ENCODE peak calls at places on chromosomes 1 and 21, in five cellular contexts. One of them, this sample, is unnamed.

GRCh38 chr1:37403166-37403565 is 71.2 kb upstream of the ZC3H12A start:
- DNase-seq in GM12864: no peak
- DNase-seq in epithelial cell of esophagus: no peak
- DNase-seq in heart right ventricle: no peak
- DNase-seq in psoas muscle: no peak
- DNase-seq in this sample: no peak

GRCh38 chr1:25245809-25246599 is 1.2 kb downstream of the RSRP1 start:
- DNase-seq in GM12864: no peak
- DNase-seq in epithelial cell of esophagus: peak
- DNase-seq in heart right ventricle: no peak
- DNase-seq in psoas muscle: no peak
- DNase-seq in this sample: peak

GRCh38 chr1:110130113-110130591 is 17.9 kb downstream of the UBL4B start:
- DNase-seq in GM12864: no peak
- DNase-seq in epithelial cell of esophagus: peak
- DNase-seq in heart right ventricle: peak
- DNase-seq in psoas muscle: no peak
- DNase-seq in this sample: no peak

GRCh38 chr1:109482796-109483638 is 688 bp upstream of the ATXN7L2 start:
- DNase-seq in GM12864: no peak
- DNase-seq in epithelial cell of esophagus: no peak
- DNase-seq in heart right ventricle: peak
- DNase-seq in psoas muscle: no peak
- DNase-seq in this sample: no peak

GRCh38 chr1:225871374-225872074 is 10.7 kb downstream of the TMEM63A start:
- DNase-seq in GM12864: no peak
- DNase-seq in epithelial cell of esophagus: peak
- DNase-seq in heart right ventricle: no peak
- DNase-seq in psoas muscle: no peak
- DNase-seq in this sample: no peak

GRCh38 chr1:26779093-26779668 is 8.6 kb upstream of the PIGV start:
- DNase-seq in GM12864: no peak
- DNase-seq in epithelial cell of esophagus: no peak
- DNase-seq in heart right ventricle: no peak
- DNase-seq in psoas muscle: no peak
- DNase-seq in this sample: no peak

GRCh38 chr1:232793944-232794343 is 11.3 kb upstream of the MAP10 start:
- DNase-seq in GM12864: no peak
- DNase-seq in epithelial cell of esophagus: peak
- DNase-seq in heart right ventricle: no peak
- DNase-seq in psoas muscle: no peak
- DNase-seq in this sample: peak

GRCh38 chr1:27161594-27161993 is 6.7 kb upstream of the SLC9A1 start:
- DNase-seq in GM12864: peak
- DNase-seq in epithelial cell of esophagus: peak
- DNase-seq in heart right ventricle: no peak
- DNase-seq in psoas muscle: no peak
- DNase-seq in this sample: no peak

GRCh38 chr1:183185941-183186490 is at the start of gene LAMC2:
- DNase-seq in GM12864: no peak
- DNase-seq in epithelial cell of esophagus: peak
- DNase-seq in heart right ventricle: no peak
- DNase-seq in psoas muscle: no peak
- DNase-seq in this sample: peak

GRCh38 chr1:162929177-162929576 is 68.2 kb upstream of the CCDC190 start:
- DNase-seq in GM12864: no peak
- DNase-seq in epithelial cell of esophagus: no peak
- DNase-seq in heart right ventricle: no peak
- DNase-seq in psoas muscle: no peak
- DNase-seq in this sample: no peak

GRCh38 chr21:36321325-36322082 is 1.5 kb downstream of the MORC3 start:
- DNase-seq in GM12864: no peak
- DNase-seq in epithelial cell of esophagus: peak
- DNase-seq in heart right ventricle: peak
- DNase-seq in psoas muscle: no peak
- DNase-seq in this sample: peak

GRCh38 chr1:30908446-30908885 is at the start of gene SDC3:
- DNase-seq in GM12864: no peak
- DNase-seq in epithelial cell of esophagus: peak
- DNase-seq in heart right ventricle: no peak
- DNase-seq in psoas muscle: no peak
- DNase-seq in this sample: peak

GRCh38 chr21:41929248-41929647 is 24.6 kb downstream of the C2CD2 start:
- DNase-seq in GM12864: no peak
- DNase-seq in epithelial cell of esophagus: no peak
- DNase-seq in heart right ventricle: no peak
- DNase-seq in psoas muscle: no peak
- DNase-seq in this sample: no peak

GRCh38 chr1:186681136-186681535 is 913 bp upstream of the PTGS2 start:
- DNase-seq in GM12864: no peak
- DNase-seq in epithelial cell of esophagus: no peak
- DNase-seq in heart right ventricle: no peak
- DNase-seq in psoas muscle: no peak
- DNase-seq in this sample: peak

GRCh38 chr1:202586018-202586821 is 124.0 kb downstream of the SYT2 start:
- DNase-seq in GM12864: no peak
- DNase-seq in epithelial cell of esophagus: peak
- DNase-seq in heart right ventricle: no peak
- DNase-seq in psoas muscle: peak
- DNase-seq in this sample: peak

GRCh38 chr1:201220388-201220715 is 29.7 kb downstream of the IGFN1 start:
- DNase-seq in GM12864: no peak
- DNase-seq in epithelial cell of esophagus: no peak
- DNase-seq in heart right ventricle: no peak
- DNase-seq in psoas muscle: no peak
- DNase-seq in this sample: no peak

GRCh38 chr1:5575396-5576110 is 416.7 kb downstream of the NPHP4 start:
- DNase-seq in GM12864: no peak
- DNase-seq in epithelial cell of esophagus: no peak
- DNase-seq in heart right ventricle: no peak
- DNase-seq in psoas muscle: no peak
- DNase-seq in this sample: no peak

GRCh38 chr21:35134299-35134698 is 85.2 kb upstream of the RUNX1 start:
- DNase-seq in GM12864: no peak
- DNase-seq in epithelial cell of esophagus: no peak
- DNase-seq in heart right ventricle: no peak
- DNase-seq in psoas muscle: no peak
- DNase-seq in this sample: no peak

GRCh38 chr1:202010042-202011015 is at the start of gene ELF3:
- DNase-seq in GM12864: peak
- DNase-seq in epithelial cell of esophagus: peak
- DNase-seq in heart right ventricle: no peak
- DNase-seq in psoas muscle: no peak
- DNase-seq in this sample: peak

GRCh38 chr1:211920141-211920572 is 89.6 kb upstream of the LPGAT1 start:
- DNase-seq in GM12864: no peak
- DNase-seq in epithelial cell of esophagus: no peak
- DNase-seq in heart right ventricle: peak
- DNase-seq in psoas muscle: no peak
- DNase-seq in this sample: peak

GRCh38 chr21:45264146-45264918 is 23.4 kb downstream of the POFUT2 start:
- DNase-seq in GM12864: no peak
- DNase-seq in epithelial cell of esophagus: no peak
- DNase-seq in heart right ventricle: no peak
- DNase-seq in psoas muscle: no peak
- DNase-seq in this sample: no peak

GRCh38 chr1:3779912-3780416 is 7.4 kb downstream of the SMIM1 start:
- DNase-seq in GM12864: no peak
- DNase-seq in epithelial cell of esophagus: no peak
- DNase-seq in heart right ventricle: no peak
- DNase-seq in psoas muscle: no peak
- DNase-seq in this sample: no peak

GRCh38 chr21:45468971-45469272 is 64.0 kb downstream of the COL18A1 start:
- DNase-seq in GM12864: no peak
- DNase-seq in epithelial cell of esophagus: no peak
- DNase-seq in heart right ventricle: no peak
- DNase-seq in psoas muscle: peak
- DNase-seq in this sample: no peak

GRCh38 chr1:2102753-2103152 is 52.5 kb downstream of the PRKCZ start:
- DNase-seq in GM12864: no peak
- DNase-seq in epithelial cell of esophagus: no peak
- DNase-seq in heart right ventricle: no peak
- DNase-seq in psoas muscle: peak
- DNase-seq in this sample: no peak

GRCh38 chr1:198909973-198910372 is 271.1 kb downstream of the PTPRC start:
- DNase-seq in GM12864: no peak
- DNase-seq in epithelial cell of esophagus: no peak
- DNase-seq in heart right ventricle: no peak
- DNase-seq in psoas muscle: no peak
- DNase-seq in this sample: no peak

GRCh38 chr1:198904356-198904755 is 265.5 kb downstream of the PTPRC start:
- DNase-seq in GM12864: no peak
- DNase-seq in epithelial cell of esophagus: peak
- DNase-seq in heart right ventricle: no peak
- DNase-seq in psoas muscle: no peak
- DNase-seq in this sample: peak

GRCh38 chr1:198906739-198907422 is 268.0 kb downstream of the PTPRC start:
- DNase-seq in GM12864: no peak
- DNase-seq in epithelial cell of esophagus: no peak
- DNase-seq in heart right ventricle: no peak
- DNase-seq in psoas muscle: no peak
- DNase-seq in this sample: no peak

GRCh38 chr1:198908995-198909394 is 270.2 kb downstream of the PTPRC start:
- DNase-seq in GM12864: no peak
- DNase-seq in epithelial cell of esophagus: no peak
- DNase-seq in heart right ventricle: no peak
- DNase-seq in psoas muscle: no peak
- DNase-seq in this sample: no peak

DNA sequence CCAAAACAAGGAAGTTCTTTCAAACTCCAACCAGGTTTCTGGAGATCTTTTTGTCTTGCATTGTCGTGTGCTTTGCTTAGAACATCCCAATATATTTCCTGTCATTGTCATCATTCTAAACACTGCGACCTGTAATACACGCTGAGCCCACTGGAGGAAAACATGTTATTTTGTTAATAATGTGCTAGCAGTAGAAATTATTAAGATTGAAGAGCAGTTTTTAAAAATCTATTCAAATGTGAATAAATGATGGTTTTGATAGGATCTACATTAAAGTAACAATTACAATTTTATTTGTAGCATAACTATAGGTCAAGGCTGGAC is 268.5 kb downstream of the PTPRC start:
- DNase-seq in GM12864: no peak
- DNase-seq in epithelial cell of esophagus: no peak
- DNase-seq in heart right ventricle: no peak
- DNase-seq in psoas muscle: no peak
- DNase-seq in this sample: no peak
- TF ChIP-seq CTCF in GM12864: no peak
- TF ChIP-seq CTCF in epithelial cell of esophagus: no peak
- TF ChIP-seq CTCF in heart right ventricle: no peak
- TF ChIP-seq CTCF in psoas muscle: peak
- TF ChIP-seq CTCF in this sample: no peak

GRCh38 chr1:117846674-117847425 is 82.6 kb downstream of the GDAP2 start:
- DNase-seq in GM12864: no peak
- DNase-seq in epithelial cell of esophagus: no peak
- DNase-seq in heart right ventricle: no peak
- DNase-seq in psoas muscle: no peak
- DNase-seq in this sample: no peak

GRCh38 chr1:117838911-117839310 is 90.5 kb downstream of the GDAP2 start:
- DNase-seq in GM12864: no peak
- DNase-seq in epithelial cell of esophagus: peak
- DNase-seq in heart right ventricle: no peak
- DNase-seq in psoas muscle: no peak
- DNase-seq in this sample: no peak

GRCh38 chr1:117841117-117841650 is 88.2 kb downstream of the GDAP2 start:
- DNase-seq in GM12864: no peak
- DNase-seq in epithelial cell of esophagus: no peak
- DNase-seq in heart right ventricle: no peak
- DNase-seq in psoas muscle: no peak
- DNase-seq in this sample: no peak

GRCh38 chr1:117843791-117844190 is 85.6 kb downstream of the GDAP2 start:
- DNase-seq in GM12864: no peak
- DNase-seq in epithelial cell of esophagus: peak
- DNase-seq in heart right ventricle: no peak
- DNase-seq in psoas muscle: no peak
- DNase-seq in this sample: no peak

GRCh38 chr1:117842408-117843170 is 86.8 kb downstream of the GDAP2 start:
- DNase-seq in GM12864: no peak
- DNase-seq in epithelial cell of esophagus: no peak
- DNase-seq in heart right ventricle: no peak
- DNase-seq in psoas muscle: no peak
- DNase-seq in this sample: no peak
- TF ChIP-seq CTCF in GM12864: peak
- TF ChIP-seq CTCF in epithelial cell of esophagus: no peak
- TF ChIP-seq CTCF in heart right ventricle: no peak
- TF ChIP-seq CTCF in psoas muscle: no peak
- TF ChIP-seq CTCF in this sample: no peak

DNA sequence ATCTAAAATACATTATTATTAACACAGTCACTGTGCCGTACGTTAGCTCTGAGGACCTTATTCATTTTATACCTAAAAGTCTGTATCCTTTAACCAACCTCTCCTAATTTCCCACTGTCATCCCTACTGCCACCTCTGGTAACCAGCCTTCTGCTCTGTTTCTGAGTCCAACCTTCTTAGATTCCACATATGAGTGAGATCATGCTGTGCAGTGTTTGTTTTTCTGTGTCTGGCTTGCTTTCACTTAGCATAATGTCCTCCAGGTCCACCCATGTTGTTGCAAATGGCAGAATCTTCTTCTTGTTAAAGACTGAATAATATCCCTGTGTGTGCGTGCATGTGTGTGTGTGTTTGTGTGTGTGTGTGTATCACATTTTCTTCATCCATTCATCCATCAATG is 64.2 kb downstream of the ETS2 start:
- DNase-seq in GM12864: no peak
- DNase-seq in epithelial cell of esophagus: peak
- DNase-seq in heart right ventricle: no peak
- DNase-seq in psoas muscle: no peak
- DNase-seq in this sample: no peak
- TF ChIP-seq CTCF in GM12864: no peak
- TF ChIP-seq CTCF in epithelial cell of esophagus: peak
- TF ChIP-seq CTCF in heart right ventricle: no peak
- TF ChIP-seq CTCF in psoas muscle: no peak
- TF ChIP-seq CTCF in this sample: no peak

GRCh38 chr1:184974086-184974836 is at the start of gene NIBAN1:
- DNase-seq in GM12864: no peak
- DNase-seq in epithelial cell of esophagus: peak
- DNase-seq in heart right ventricle: peak
- DNase-seq in psoas muscle: peak
- DNase-seq in this sample: peak
- TF ChIP-seq CTCF in GM12864: no peak
- TF ChIP-seq CTCF in epithelial cell of esophagus: no peak
- TF ChIP-seq CTCF in heart right ventricle: no peak
- TF ChIP-seq CTCF in psoas muscle: no peak
- TF ChIP-seq CTCF in this sample: no peak

DNA sequence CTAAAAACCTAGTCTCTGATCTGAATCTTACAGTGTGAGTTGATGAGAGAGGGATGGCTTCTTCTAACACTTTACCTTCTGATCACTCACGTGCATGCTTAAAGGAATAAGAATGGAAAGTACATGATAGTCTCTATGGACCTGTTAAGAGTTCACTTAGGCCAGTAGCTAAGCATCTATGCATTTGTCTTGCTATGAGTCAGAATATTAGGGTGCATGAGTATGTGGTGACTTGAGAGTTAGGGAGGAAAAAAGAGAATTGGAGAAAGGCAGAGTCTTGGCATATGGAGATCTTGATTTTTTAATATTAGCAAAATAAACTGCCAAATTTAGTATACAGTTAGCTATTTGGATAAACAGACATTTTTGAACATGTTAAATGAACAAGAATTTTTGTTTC is 206.3 kb downstream of the COL11A1 start:
- DNase-seq in GM12864: no peak
- DNase-seq in epithelial cell of esophagus: peak
- DNase-seq in heart right ventricle: no peak
- DNase-seq in psoas muscle: no peak
- DNase-seq in this sample: no peak
- TF ChIP-seq CTCF in GM12864: no peak
- TF ChIP-seq CTCF in epithelial cell of esophagus: no peak
- TF ChIP-seq CTCF in heart right ventricle: no peak
- TF ChIP-seq CTCF in psoas muscle: no peak
- TF ChIP-seq CTCF in this sample: no peak

This sample was measured in MCF 10A.